ENCODE peak calls at places on chromosomes 3 and 15, in seven cellular contexts. J is heart left ventricle, Z is astrocyte, E is sigmoid colon, S is pancreas, I is PC-9, C is suprapubic skin. K is an unnamed sample. For H3K36me3, the result is how much of the 10 kb centered on the place peaks cover.

GRCh38 chr3:172365028-172365567 is 83.2 kb downstream of the GHSR start:
- DNase-seq in J (no peak), Z (no peak), E (no peak), S (no peak), I (peak), C (no peak), K (no peak)

GRCh38 chr15:32855942-32856341 is 138.1 kb downstream of the GREM1 start:
- DNase-seq in J (no peak), Z (peak), E (no peak), S (no peak), I (peak), C (no peak), K (no peak)

GRCh38 chr3:161233557-161233956 is 12.4 kb downstream of the NMD3 start:
- DNase-seq in J (no peak), Z (peak), E (no peak), S (no peak), I (no peak), C (no peak), K (no peak)

GRCh38 chr3:100040446-100040845 is 73.9 kb downstream of the FILIP1L start:
- DNase-seq in J (no peak), Z (peak), E (peak), S (no peak), I (no peak), C (no peak), K (no peak)

GRCh38 chr3:120559228-120560061 is 36.7 kb upstream of the NDUFB4 start:
- DNase-seq in J (peak), Z (peak), E (peak), S (no peak), I (peak), C (peak), K (no peak)

GRCh38 chr3:178684881-178685590 is 148.8 kb downstream of the KCNMB2 start:
- DNase-seq in J (no peak), Z (no peak), E (no peak), S (no peak), I (no peak), C (no peak), K (no peak)

GRCh38 chr3:123459867-123460266 is 11.0 kb upstream of the ADCY5 start:
- DNase-seq in J (no peak), Z (no peak), E (no peak), S (no peak), I (no peak), C (no peak), K (no peak)

GRCh38 chr3:185656321-185656840 is 70.3 kb downstream of the SENP2 start:
- DNase-seq in J (no peak), Z (peak), E (peak), S (no peak), I (no peak), C (peak), K (no peak)

GRCh38 chr3:105274958-105275357 is 91.8 kb upstream of the ALCAM start:
- DNase-seq in J (no peak), Z (peak), E (no peak), S (no peak), I (peak), C (no peak), K (no peak)

GRCh38 chr3:123658860-123659221 is 74.0 kb upstream of the HACD2 start:
- DNase-seq in J (no peak), Z (no peak), E (peak), S (no peak), I (no peak), C (no peak), K (no peak)

GRCh38 chr3:154015307-154015706 is 105.9 kb upstream of the ARHGEF26 start:
- DNase-seq in J (no peak), Z (no peak), E (no peak), S (no peak), I (no peak), C (no peak), K (no peak)

GRCh38 chr3:182292586-182292985 is 500.7 kb upstream of the ATP11B start:
- DNase-seq in J (no peak), Z (peak), E (no peak), S (no peak), I (peak), C (no peak), K (no peak)

GRCh38 chr15:92500023-92500630 is 106.4 kb downstream of the ST8SIA2 start:
- DNase-seq in J (no peak), Z (no peak), E (no peak), S (no peak), I (no peak), C (no peak), K (no peak)

GRCh38 chr15:38928431-38928830 is 363.8 kb upstream of the RASGRP1 start:
- DNase-seq in J (no peak), Z (no peak), E (no peak), S (no peak), I (no peak), C (no peak), K (no peak)

GRCh38 chr3:170866499-170866898 is 3.5 kb downstream of the RPL22L1 start:
- DNase-seq in J (no peak), Z (no peak), E (no peak), S (no peak), I (no peak), C (no peak), K (no peak)

GRCh38 chr3:170868577-170869239 is 1.3 kb downstream of the RPL22L1 start:
- DNase-seq in J (no peak), Z (no peak), E (no peak), S (no peak), I (no peak), C (no peak), K (no peak)

GRCh38 chr3:170865209-170866094 is 4.5 kb downstream of the RPL22L1 start:
- DNase-seq in J (no peak), Z (no peak), E (no peak), S (no peak), I (peak), C (no peak), K (no peak)

GRCh38 chr3:170867552-170867951 is 2.4 kb downstream of the RPL22L1 start:
- DNase-seq in J (no peak), Z (no peak), E (no peak), S (no peak), I (no peak), C (no peak), K (no peak)

GRCh38 chr3:170867143-170867542 is 2.9 kb downstream of the RPL22L1 start:
- DNase-seq in J (no peak), Z (no peak), E (no peak), S (no peak), I (no peak), C (no peak), K (no peak)
- H3K4me3 ChIP-seq in J (no peak), Z (peak), E (no peak), S (no peak), I (peak), C (no peak), K (no peak)

DNA sequence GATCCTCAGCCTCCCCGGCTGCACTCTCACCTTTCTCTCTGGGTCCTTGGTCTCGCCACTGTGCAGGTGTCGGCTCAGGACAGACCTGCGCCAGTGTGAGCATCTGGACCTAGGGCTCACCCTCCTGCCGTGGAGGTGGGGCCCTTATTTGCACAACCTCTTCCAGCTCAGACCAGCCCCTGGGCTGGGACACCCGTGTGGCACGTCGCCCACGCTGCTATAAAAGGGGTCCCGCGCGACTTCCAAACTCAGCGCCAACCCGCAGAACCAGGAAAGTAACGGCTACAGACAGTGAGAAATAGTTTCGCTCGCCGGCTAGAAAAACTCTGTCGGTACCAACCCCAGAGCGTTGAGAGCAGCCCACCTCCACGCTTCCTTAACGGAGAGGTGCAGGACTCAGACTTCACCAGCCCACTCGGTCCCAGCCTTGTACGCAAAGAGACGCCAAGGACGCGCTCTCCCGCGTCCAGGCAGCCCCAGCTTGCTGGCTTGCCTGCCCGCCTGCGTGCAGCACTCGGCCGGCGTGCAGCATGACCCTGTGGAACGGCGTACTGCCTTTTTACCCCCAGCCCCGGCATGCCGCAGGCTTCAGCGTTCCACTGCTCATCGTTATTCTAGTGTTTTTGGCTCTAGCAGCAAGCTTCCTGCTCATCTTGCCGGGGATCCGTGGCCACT is at the start of the genes DUOX2 and DUOXA2:
- DNase-seq in J (no peak), Z (no peak), E (no peak), S (peak), I (no peak), C (no peak), K (no peak)
- H3K36me3 ChIP-seq in J (under half), Z (under half), E (under half), S (under half), I (under half), C (under half), K (under half)

GRCh38 chr15:81274932-81275341 is 49.0 kb downstream of the STARD5 start:
- DNase-seq in J (peak), Z (peak), E (peak), S (peak), I (no peak), C (peak), K (peak)

GRCh38 chr15:81278306-81279029 is 45.5 kb downstream of the STARD5 start:
- DNase-seq in J (no peak), Z (no peak), E (no peak), S (no peak), I (no peak), C (no peak), K (no peak)

GRCh38 chr15:81275711-81276417 is 48.1 kb downstream of the STARD5 start:
- DNase-seq in J (no peak), Z (no peak), E (no peak), S (no peak), I (no peak), C (no peak), K (no peak)

GRCh38 chr15:81277851-81278250 is 46.1 kb downstream of the STARD5 start:
- DNase-seq in J (no peak), Z (no peak), E (no peak), S (no peak), I (no peak), C (no peak), K (no peak)

GRCh38 chr15:81276967-81277366 is 47.0 kb downstream of the STARD5 start:
- DNase-seq in J (no peak), Z (no peak), E (no peak), S (no peak), I (no peak), C (no peak), K (no peak)
- H3K27ac ChIP-seq in J (no peak), Z (no peak), E (no peak), S (no peak), I (no peak), C (no peak), K (no peak)

DNA sequence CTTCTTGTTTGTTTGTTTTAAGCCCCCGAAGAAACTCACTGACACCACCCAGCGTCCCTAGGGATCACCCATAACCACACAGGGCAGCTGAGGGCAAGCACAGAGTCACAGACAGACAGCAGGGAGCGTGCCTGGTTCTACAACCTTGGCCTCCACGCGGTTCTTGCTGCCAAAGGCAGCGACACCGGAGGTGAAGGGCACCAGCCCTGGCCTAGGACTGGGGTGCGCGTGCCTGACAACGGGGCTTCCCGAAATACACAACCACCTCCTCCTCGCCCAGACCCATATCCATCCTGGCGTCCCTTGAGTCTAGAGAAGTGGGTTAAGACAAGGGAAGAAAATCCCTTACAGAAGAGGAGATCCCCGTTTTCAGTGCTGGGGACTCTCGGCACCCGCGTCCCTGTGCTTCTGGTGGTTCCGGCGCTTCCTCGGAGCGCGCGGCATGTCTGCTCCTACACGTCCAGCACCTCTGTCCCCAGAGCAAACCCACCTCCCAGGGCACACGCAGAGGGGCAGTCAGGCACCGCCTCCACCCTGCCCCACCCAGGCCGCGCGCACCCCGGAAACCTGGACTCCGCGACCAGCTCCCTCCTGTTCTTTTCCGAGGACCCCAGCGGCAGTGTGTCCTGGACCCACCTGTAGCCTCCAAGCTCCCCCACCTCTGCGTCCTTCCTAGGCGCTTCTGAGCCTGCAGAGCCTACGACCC is 911 bp downstream of the RFTN1 start:
- DNase-seq in J (peak), Z (no peak), E (peak), S (peak), I (no peak), C (peak), K (peak)
- H3K4me3 ChIP-seq in J (peak), Z (peak), E (peak), S (peak), I (no peak), C (peak), K (peak)

GRCh38 chr3:98269846-98270245 is 5.8 kb downstream of the OR5H6 start:
- DNase-seq in J (no peak), Z (no peak), E (no peak), S (no peak), I (no peak), C (no peak), K (no peak)
- H3K36me3 ChIP-seq in J (under half), Z (under half), E (under half), S (under half), I (under half), C (under half), K (under half)